ENCODE peak calls at places on chromosomes 3 and 15, in eight cellular contexts. V is endothelial cell of umbilical vein, Z is upper lobe of right lung, H is PC-3, L is brain microvascular endothelial cell, Y is GM12865, A is left ventricle myocardium inferior, P is retinal pigment epithelial cell. K is an unnamed sample.

GRCh38 chr3:176767385-176767784 is 429.9 kb downstream of the TBL1XR1 start:
- DNase-seq in H (peak), L (peak), A (no peak), Y (no peak), P (no peak), V (no peak), Z (no peak), K (no peak)

GRCh38 chr15:57445872-57446271 is 69.6 kb downstream of the CGNL1 start:
- DNase-seq in V (no peak), H (no peak), L (peak), P (no peak), Y (no peak), Z (no peak), A (no peak), K (no peak)

GRCh38 chr3:53242642-53243041 is 13.2 kb downstream of the TKT start:
- DNase-seq in V (no peak), H (no peak), L (no peak), P (no peak), A (no peak), Z (peak), Y (no peak), K (no peak)

GRCh38 chr15:35697549-35698299 is 151.8 kb upstream of the DPH6 start:
- DNase-seq in Y (no peak), H (peak), Z (no peak), A (no peak), P (peak), V (peak), L (peak), K (peak)

GRCh38 chr3:170007031-170007663 is 30.6 kb upstream of the GPR160 start:
- DNase-seq in L (peak), Z (no peak), P (no peak), A (no peak), Y (peak), V (peak), H (no peak), K (peak)

GRCh38 chr3:100682056-100682853 is 27.0 kb upstream of the TFG start:
- DNase-seq in P (no peak), L (no peak), H (no peak), A (peak), V (peak), Z (peak), Y (no peak), K (no peak)

GRCh38 chr3:169173231-169173630 is 490.3 kb downstream of the MECOM start:
- DNase-seq in H (peak), L (no peak), Y (no peak), A (no peak), V (no peak), Z (no peak), P (no peak), K (no peak)

GRCh38 chr15:71079208-71080044 is 35.8 kb upstream of the THSD4 start:
- DNase-seq in A (peak), Z (no peak), V (no peak), L (peak), H (peak), Y (peak), P (peak), K (no peak)

GRCh38 chr15:94834494-94834893 is 603.1 kb downstream of the MCTP2 start:
- DNase-seq in L (no peak), V (no peak), H (no peak), A (no peak), P (no peak), Z (no peak), Y (no peak), K (no peak)

GRCh38 chr3:151347432-151347831 is 18.1 kb upstream of the P2RY13 start:
- DNase-seq in A (peak), H (no peak), Z (no peak), V (no peak), L (no peak), Y (peak), P (no peak), K (no peak)

GRCh38 chr3:83968386-83968785 is 990.4 kb upstream of the CADM2 start:
- DNase-seq in V (no peak), Z (no peak), P (no peak), L (no peak), H (peak), A (no peak), Y (peak), K (no peak)

GRCh38 chr15:56168394-56168793 is 75.3 kb downstream of the RFX7 start:
- DNase-seq in H (peak), Z (no peak), Y (no peak), V (no peak), A (no peak), P (no peak), L (peak), K (no peak)

DNA sequence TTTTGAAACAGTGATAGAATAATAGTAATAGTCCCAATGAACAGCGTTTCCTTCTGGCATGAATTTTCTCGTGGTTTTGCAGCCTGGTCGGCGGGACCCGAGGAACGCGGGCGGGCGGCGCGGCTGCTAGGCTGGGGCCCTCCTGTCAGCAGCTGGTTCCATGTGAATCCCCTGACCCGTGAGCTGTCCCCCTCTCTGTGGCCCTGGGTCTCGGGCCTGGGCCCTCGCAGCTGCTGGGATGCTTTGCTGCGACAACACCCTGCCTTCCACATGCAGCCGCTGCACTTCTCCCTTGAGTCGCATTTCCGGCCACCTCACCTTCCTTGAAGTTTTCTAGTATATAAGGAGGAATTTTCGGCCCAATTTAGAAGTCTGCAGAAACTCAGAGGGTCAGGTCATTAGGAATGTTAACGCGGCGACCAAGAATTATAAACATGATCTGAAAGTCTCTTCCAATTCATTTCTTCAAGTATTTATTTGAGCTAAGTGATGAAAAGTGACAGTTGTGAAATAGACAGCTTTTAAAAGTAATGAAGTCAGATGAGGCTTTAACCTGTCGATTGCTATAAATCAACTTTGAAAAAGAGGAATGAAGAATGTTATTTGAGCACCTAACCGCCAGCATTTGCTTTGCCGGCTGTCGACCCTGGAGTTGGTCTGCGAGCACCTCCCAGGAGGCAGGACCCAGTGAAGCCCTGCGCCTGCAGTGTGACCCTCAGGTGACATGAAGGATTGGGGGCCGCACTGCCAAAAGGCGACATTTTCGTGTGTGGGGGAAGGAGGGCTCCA is 27.7 kb downstream of the NR2F2 start:
- DNase-seq in H (no peak), A (no peak), Z (no peak), P (no peak), V (no peak), L (no peak), Y (no peak), K (no peak)
- H3K4me3 ChIP-seq in H (peak), A (peak), Z (peak), P (no peak), V (peak), L (peak), Y (peak), K (peak)

DNA sequence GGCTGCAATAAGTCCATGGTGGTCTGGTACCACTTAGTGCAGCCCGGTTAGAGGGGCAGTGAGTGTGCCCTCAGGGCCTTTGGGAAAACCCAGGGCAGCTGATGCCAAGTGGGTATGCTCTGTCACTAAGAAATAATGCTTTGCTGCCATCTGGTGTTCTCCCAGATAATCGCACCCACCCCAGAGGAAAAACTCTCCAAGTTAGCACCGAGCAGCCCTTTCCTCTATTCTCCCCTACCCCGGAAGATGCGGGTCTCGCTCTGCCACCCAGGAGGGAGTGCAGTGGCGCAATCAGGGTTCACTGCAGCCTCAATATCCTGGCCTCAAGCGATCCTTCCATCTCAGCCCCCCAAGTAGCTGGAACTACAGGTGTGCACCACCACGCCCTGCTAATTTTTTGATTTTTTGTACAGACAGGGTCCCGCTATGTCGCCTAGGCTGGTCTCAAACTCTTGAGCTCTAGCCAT is 21.3 kb upstream of the DAPK2 start:
- DNase-seq in V (peak), Z (no peak), H (peak), P (no peak), A (peak), Y (peak), L (peak), K (peak)
- TF ChIP-seq CTCF in V (peak), Z (peak), H (peak), P (peak), A (peak), Y (peak), L (peak), K (peak)

DNA sequence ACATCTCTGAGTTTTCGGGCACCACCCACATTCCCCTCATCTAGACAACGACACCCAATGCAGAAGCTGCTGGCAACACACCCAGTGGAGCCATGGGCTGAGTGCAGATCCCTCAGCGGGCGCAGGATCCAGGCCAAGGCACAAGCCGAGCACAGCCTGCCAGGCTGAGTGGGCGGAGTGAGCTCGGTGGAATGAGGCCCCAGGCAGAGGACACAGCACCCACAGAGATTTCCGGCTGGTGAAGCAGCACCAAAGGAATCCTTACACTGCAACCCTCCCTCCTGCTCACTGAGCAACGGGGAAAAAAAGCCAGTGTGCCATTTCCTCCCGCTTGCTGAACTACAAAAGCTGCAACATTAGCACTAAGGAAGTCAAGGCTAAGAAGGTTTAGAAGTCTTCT is 34.2 kb downstream of the ZMAT3 start:
- DNase-seq in Y (no peak), A (peak), Z (no peak), H (no peak), L (peak), P (no peak), V (no peak), K (peak)
- H3K4me3 ChIP-seq in Y (no peak), A (no peak), Z (no peak), H (no peak), L (no peak), P (no peak), V (no peak), K (no peak)

GRCh38 chr3:142210608-142211007 is 14.8 kb downstream of the GK5 start:
- DNase-seq in L (no peak), H (no peak), A (no peak), P (no peak), Y (no peak), Z (no peak), V (no peak), K (no peak)
- TF ChIP-seq CTCF in L (no peak), H (no peak), A (no peak), P (no peak), Y (no peak), Z (no peak), V (no peak), K (no peak)

GRCh38 chr3:48707157-48707556 is 9.9 kb downstream of the IP6K2 start:
- DNase-seq in Z (no peak), H (no peak), L (no peak), V (no peak), P (no peak), Y (no peak), A (no peak), K (no peak)

GRCh38 chr3:48711727-48712126 is 5.3 kb downstream of the IP6K2 start:
- DNase-seq in Z (no peak), A (no peak), Y (no peak), L (no peak), H (no peak), V (no peak), P (no peak), K (no peak)

GRCh38 chr3:48709051-48709461 is 8.0 kb downstream of the IP6K2 start:
- DNase-seq in Z (no peak), A (no peak), H (peak), P (no peak), L (no peak), V (no peak), Y (no peak), K (no peak)

GRCh38 chr3:48708481-48708889 is 8.5 kb downstream of the IP6K2 start:
- DNase-seq in H (peak), V (no peak), P (no peak), Z (no peak), A (no peak), L (peak), Y (no peak), K (no peak)
- H3K4me3 ChIP-seq in H (no peak), V (no peak), P (no peak), Z (no peak), A (no peak), L (no peak), Y (no peak), K (no peak)

GRCh38 chr3:128498901-128499530 is 6.0 kb upstream of the GATA2 start:
- DNase-seq in V (no peak), Y (no peak), L (no peak), P (no peak), H (no peak), Z (no peak), A (no peak), K (no peak)

GRCh38 chr3:128498127-128498626 is 5.2 kb upstream of the GATA2 start:
- DNase-seq in V (peak), A (no peak), Y (no peak), H (no peak), P (no peak), L (no peak), Z (no peak), K (no peak)

GRCh38 chr3:128501431-128501830 is 8.4 kb upstream of the GATA2 start:
- DNase-seq in H (no peak), Z (no peak), V (no peak), P (no peak), L (no peak), A (no peak), Y (no peak), K (no peak)

GRCh38 chr3:128500556-128500955 is 7.6 kb upstream of the GATA2 start:
- DNase-seq in Y (no peak), V (no peak), A (no peak), L (no peak), Z (no peak), H (no peak), P (no peak), K (no peak)

DNA sequence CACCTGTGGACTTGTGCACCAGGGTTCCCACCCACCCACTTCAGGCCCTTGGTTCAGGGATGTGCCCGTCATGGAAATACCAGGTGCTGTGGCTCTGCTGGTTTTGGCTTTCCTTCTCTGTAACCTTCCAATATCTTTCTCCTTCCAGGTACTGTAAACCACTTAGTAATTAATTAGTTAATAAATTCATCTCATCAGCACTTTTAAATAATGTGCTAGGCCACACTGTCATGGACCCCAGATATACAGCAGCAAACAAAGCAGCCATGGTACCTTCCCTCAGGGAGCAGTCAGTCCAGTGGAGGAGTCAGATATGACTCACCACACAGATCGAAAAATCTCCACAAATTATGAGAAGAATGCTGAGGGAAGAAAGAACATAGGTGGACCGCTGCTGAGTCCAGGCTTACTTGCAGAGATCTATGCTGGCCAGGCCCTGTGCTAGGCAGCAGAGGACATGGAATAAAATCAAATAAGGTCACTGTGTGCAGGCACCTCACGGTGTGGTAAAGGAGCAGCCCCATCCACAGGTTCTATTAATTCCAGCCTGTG is 6.8 kb upstream of the GATA2 start:
- DNase-seq in Y (no peak), A (no peak), V (no peak), H (peak), P (no peak), L (no peak), Z (no peak), K (no peak)
- TF ChIP-seq CTCF in Y (no peak), A (no peak), V (no peak), H (no peak), P (no peak), L (no peak), Z (no peak), K (no peak)

DNA sequence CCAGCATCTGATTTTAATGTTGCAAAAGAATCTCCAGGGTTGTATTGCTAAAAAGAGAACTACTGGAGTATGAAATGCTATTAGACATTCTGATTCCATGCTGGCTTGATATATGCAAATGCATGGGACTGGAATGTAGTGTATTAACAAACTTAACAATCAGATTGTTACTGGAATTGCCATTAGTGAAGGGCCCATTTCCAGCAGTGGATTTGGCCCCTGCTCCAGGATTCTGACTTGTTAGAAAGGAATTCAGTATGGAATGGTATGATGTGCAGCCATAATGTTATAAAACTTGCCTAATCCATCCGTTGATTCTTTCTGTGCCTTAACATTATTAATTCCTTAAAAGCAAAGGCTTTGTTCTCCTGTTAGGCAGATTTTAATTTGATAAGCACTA is 7.9 kb downstream of the ARRDC4 start:
- DNase-seq in V (no peak), Y (no peak), Z (no peak), L (peak), H (no peak), A (no peak), P (peak), K (peak)
- H3K4me3 ChIP-seq in V (no peak), Y (no peak), Z (no peak), L (no peak), H (no peak), A (no peak), P (no peak), K (no peak)

GRCh38 chr15:93076217-93076616 is 12.8 kb downstream of the RGMA start:
- DNase-seq in P (no peak), A (no peak), Y (no peak), V (no peak), Z (no peak), L (no peak), H (no peak), K (no peak)
- TF ChIP-seq CTCF in P (no peak), A (no peak), Y (no peak), V (no peak), Z (no peak), L (no peak), H (no peak), K (no peak)

K was measured in HFF-Myc.